ENCODE peak calls at places on chromosomes 12 and 14, in nine cellular contexts. S, I, V, Q, E, R, X, U and M are unnamed samples. For H3K9me3, the result is how much of the 10 kb centered on the place peaks cover.

GRCh38 chr12:49518914-49519573 is 19.8 kb upstream of the KCNH3 start:
- DNase-seq in S (no peak), I (no peak), V (peak), Q (no peak), E (no peak), R (no peak), X (no peak), U (peak), M (no peak)

GRCh38 chr12:109744991-109745942 is 31.6 kb downstream of the FAM222A start:
- DNase-seq in S (peak), I (no peak), V (no peak), Q (no peak), E (no peak), R (peak), X (peak), U (peak), M (no peak)

GRCh38 chr14:24695265-24696241 is 61.6 kb upstream of the GZMB start:
- DNase-seq in S (no peak), I (no peak), V (no peak), Q (no peak), E (no peak), R (no peak), X (no peak), U (no peak), M (no peak)

GRCh38 chr12:51960488-51960887 is 9.0 kb downstream of the ACVR1B start:
- DNase-seq in S (no peak), I (no peak), V (no peak), Q (no peak), E (no peak), R (no peak), X (no peak), U (no peak), M (no peak)

GRCh38 chr12:63068857-63069442 is 82.1 kb downstream of the AVPR1A start:
- DNase-seq in S (peak), I (no peak), V (peak), Q (peak), E (no peak), R (peak), X (no peak), U (peak), M (no peak)

GRCh38 chr14:104882991-104883660 is 18.1 kb downstream of the CEP170B start:
- DNase-seq in S (no peak), I (no peak), V (no peak), Q (no peak), E (no peak), R (no peak), X (no peak), U (no peak), M (no peak)

GRCh38 chr12:5023842-5024241 is 19.8 kb upstream of the KCNA5 start:
- DNase-seq in S (no peak), I (no peak), V (no peak), Q (no peak), E (no peak), R (no peak), X (peak), U (no peak), M (no peak)

GRCh38 chr12:102888511-102888910 is 28.5 kb downstream of the PAH start:
- DNase-seq in S (no peak), I (no peak), V (no peak), Q (no peak), E (no peak), R (no peak), X (no peak), U (no peak), M (no peak)

GRCh38 chr12:92971869-92972524 is 42.9 kb upstream of the EEA1 start:
- DNase-seq in S (peak), I (no peak), V (peak), Q (no peak), E (no peak), R (no peak), X (no peak), U (peak), M (no peak)

GRCh38 chr14:51094282-51094821 is 553 bp downstream of the TRIM9 start:
- DNase-seq in S (no peak), I (no peak), V (peak), Q (peak), E (no peak), R (no peak), X (no peak), U (no peak), M (no peak)

GRCh38 chr12:92146497-92146828 is 817 bp upstream of the BTG1 start:
- DNase-seq in S (no peak), I (no peak), V (peak), Q (no peak), E (no peak), R (no peak), X (no peak), U (peak), M (no peak)

GRCh38 chr12:79388006-79388405 is 302.8 kb downstream of the PAWR start:
- DNase-seq in S (no peak), I (no peak), V (no peak), Q (no peak), E (no peak), R (no peak), X (no peak), U (no peak), M (no peak)

GRCh38 chr14:23366163-23366921 is 1.4 kb upstream of the EFS start:
- DNase-seq in S (peak), I (no peak), V (peak), Q (no peak), E (no peak), R (peak), X (peak), U (peak), M (no peak)

GRCh38 chr12:32891956-32892355 is 4.6 kb downstream of the PKP2 start:
- DNase-seq in S (peak), I (no peak), V (peak), Q (peak), E (no peak), R (no peak), X (no peak), U (no peak), M (no peak)

GRCh38 chr12:3897400-3897910 is 24.3 kb upstream of the PARP11 start:
- DNase-seq in S (no peak), I (no peak), V (no peak), Q (no peak), E (no peak), R (no peak), X (no peak), U (no peak), M (no peak)

GRCh38 chr14:104372390-104373054 is 207.0 kb upstream of the C14orf180 start:
- DNase-seq in S (no peak), I (no peak), V (no peak), Q (no peak), E (no peak), R (no peak), X (no peak), U (no peak), M (no peak)

GRCh38 chr14:104132981-104133380 is 5.4 kb upstream of the KIF26A start:
- DNase-seq in S (no peak), I (no peak), V (no peak), Q (no peak), E (no peak), R (no peak), X (peak), U (no peak), M (peak)

GRCh38 chr14:72847721-72848120 is 46.2 kb downstream of the DPF3 start:
- DNase-seq in S (no peak), I (no peak), V (no peak), Q (no peak), E (no peak), R (no peak), X (no peak), U (no peak), M (no peak)

GRCh38 chr14:49882826-49883694 is 9.8 kb upstream of the ARF6 start:
- DNase-seq in S (peak), I (no peak), V (peak), Q (no peak), E (no peak), R (no peak), X (no peak), U (no peak), M (no peak)

GRCh38 chr12:15001733-15002471 is 29.1 kb downstream of the PDE6H start:
- DNase-seq in S (no peak), I (no peak), V (peak), Q (no peak), E (no peak), R (peak), X (peak), U (peak), M (no peak)

GRCh38 chr14:20820063-20820904 is 17.6 kb upstream of the RNASE1 start:
- DNase-seq in S (peak), I (no peak), V (no peak), Q (no peak), E (no peak), R (no peak), X (no peak), U (no peak), M (no peak)

GRCh38 chr14:91624757-91625156 is 107.1 kb downstream of the CATSPERB start:
- DNase-seq in S (no peak), I (no peak), V (no peak), Q (no peak), E (no peak), R (no peak), X (no peak), U (no peak), M (no peak)

GRCh38 chr12:90244232-90244631 is 535.6 kb upstream of the ATP2B1 start:
- DNase-seq in S (no peak), I (no peak), V (no peak), Q (no peak), E (no peak), R (no peak), X (no peak), U (peak), M (no peak)

GRCh38 chr12:27541031-27541719 is 17.2 kb downstream of the PPFIBP1 start:
- DNase-seq in S (peak), I (no peak), V (no peak), Q (no peak), E (no peak), R (no peak), X (no peak), U (no peak), M (no peak)

GRCh38 chr12:27109339-27110023 is 27.1 kb upstream of the C12orf71 start:
- DNase-seq in S (no peak), I (no peak), V (peak), Q (no peak), E (no peak), R (no peak), X (no peak), U (no peak), M (no peak)

GRCh38 chr12:65280306-65280705 is 1.8 kb downstream of the MSRB3 start:
- DNase-seq in S (no peak), I (no peak), V (peak), Q (no peak), E (no peak), R (no peak), X (no peak), U (peak), M (no peak)

GRCh38 chr12:127270193-127270592 is 996.8 kb upstream of the TMEM132C start:
- DNase-seq in S (peak), I (no peak), V (peak), Q (no peak), E (no peak), R (no peak), X (no peak), U (peak), M (no peak)

GRCh38 chr12:5232826-5233500 is 189.3 kb downstream of the KCNA5 start:
- DNase-seq in S (no peak), I (no peak), V (no peak), Q (no peak), E (no peak), R (no peak), X (no peak), U (no peak), M (no peak)

GRCh38 chr12:76952995-76953394 is 74.2 kb upstream of the CSRP2 start:
- DNase-seq in S (peak), I (no peak), V (no peak), Q (no peak), E (no peak), R (no peak), X (no peak), U (no peak), M (no peak)

GRCh38 chr14:94292872-94293577 is at the start of gene SERPINA10:
- DNase-seq in S (no peak), I (no peak), V (no peak), Q (no peak), E (no peak), R (no peak), X (no peak), U (no peak), M (no peak)

GRCh38 chr12:27650011-27650410 is 46.2 kb upstream of the REP15 start:
- DNase-seq in S (no peak), I (no peak), V (no peak), Q (no peak), E (no peak), R (no peak), X (no peak), U (no peak), M (no peak)

GRCh38 chr12:128969480-128970055 is 116.3 kb downstream of the GLT1D1 start:
- DNase-seq in S (no peak), I (no peak), V (peak), Q (peak), E (no peak), R (no peak), X (peak), U (no peak), M (no peak)

GRCh38 chr14:58455593-58456265 is 28.2 kb downstream of the KIAA0586 start:
- DNase-seq in S (peak), I (no peak), V (peak), Q (peak), E (no peak), R (no peak), X (no peak), U (peak), M (no peak)

GRCh38 chr12:108648371-108648770 is 14.7 kb upstream of the SELPLG start:
- DNase-seq in S (no peak), I (no peak), V (no peak), Q (no peak), E (no peak), R (no peak), X (no peak), U (no peak), M (no peak)

GRCh38 chr14:75459099-75459741 is 31.4 kb downstream of the JDP2 start:
- DNase-seq in S (no peak), I (no peak), V (no peak), Q (no peak), E (no peak), R (no peak), X (no peak), U (no peak), M (no peak)

GRCh38 chr14:68688872-68689371 is 103.9 kb downstream of the ZFP36L1 start:
- DNase-seq in S (no peak), I (no peak), V (peak), Q (no peak), E (no peak), R (peak), X (peak), U (peak), M (no peak)

GRCh38 chr12:56098592-56098991 is 5.8 kb upstream of the PA2G4 start:
- DNase-seq in S (no peak), I (no peak), V (no peak), Q (no peak), E (no peak), R (no peak), X (no peak), U (no peak), M (no peak)

GRCh38 chr14:31280132-31280870 is 72.7 kb upstream of the HECTD1 start:
- DNase-seq in S (no peak), I (no peak), V (no peak), Q (no peak), E (no peak), R (no peak), X (no peak), U (no peak), M (no peak)

GRCh38 chr12:34300376-34301250 is 278.3 kb downstream of the ALG10 start:
- DNase-seq in S (no peak), I (no peak), V (no peak), Q (no peak), E (no peak), R (no peak), X (peak), U (no peak), M (no peak)
- H3K9me3 ChIP-seq in S (half or more), I (under half), V (under half), Q (under half), E (under half), R (under half), X (under half), U (half or more), M (under half)

GRCh38 chr14:105909046-105909827 is 382.9 kb downstream of the TMEM121 start:
- DNase-seq in S (no peak), I (no peak), V (no peak), Q (no peak), E (no peak), R (no peak), X (no peak), U (no peak), M (no peak)

GRCh38 chr14:105905456-105905855 is 379.1 kb downstream of the TMEM121 start:
- DNase-seq in S (no peak), I (no peak), V (no peak), Q (no peak), E (no peak), R (no peak), X (no peak), U (no peak), M (no peak)

GRCh38 chr14:105908481-105908911 is 382.1 kb downstream of the TMEM121 start:
- DNase-seq in S (no peak), I (no peak), V (no peak), Q (no peak), E (no peak), R (no peak), X (no peak), U (no peak), M (no peak)

GRCh38 chr14:105908006-105908405 is 381.6 kb downstream of the TMEM121 start:
- DNase-seq in S (no peak), I (no peak), V (no peak), Q (no peak), E (no peak), R (no peak), X (no peak), U (no peak), M (no peak)

DNA sequence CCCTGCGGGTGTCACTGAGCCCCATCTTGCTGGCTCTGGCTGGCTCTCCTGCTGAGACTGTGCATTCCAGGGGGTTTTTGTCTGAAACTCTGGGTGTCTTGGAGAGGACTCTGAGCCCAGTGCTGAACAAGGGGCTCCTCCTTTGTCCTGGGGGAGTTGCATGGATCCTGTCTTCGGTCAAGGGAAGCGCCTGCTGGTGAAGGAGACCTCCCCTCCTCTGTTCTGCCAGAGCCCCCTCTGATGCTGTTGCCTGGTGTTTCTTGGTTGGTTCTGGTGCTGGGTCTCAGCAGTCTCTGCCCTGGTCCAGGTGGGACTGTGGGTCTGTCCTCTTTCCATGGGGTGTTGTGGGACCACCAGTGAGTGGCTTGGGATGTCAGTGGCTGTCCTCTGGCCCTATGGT is 380.9 kb downstream of the TMEM121 start:
- DNase-seq in S (no peak), I (no peak), V (no peak), Q (no peak), E (no peak), R (no peak), X (no peak), U (no peak), M (no peak)
- H3K9me3 ChIP-seq in S (under half), I (under half), V (under half), Q (under half), E (under half), R (under half), X (under half), U (under half), M (under half)

GRCh38 chr12:46024099-46024498 is 33.7 kb upstream of the SCAF11 start:
- DNase-seq in S (no peak), I (no peak), V (no peak), Q (no peak), E (no peak), R (no peak), X (no peak), U (no peak), M (no peak)

GRCh38 chr12:46027172-46027571 is 36.8 kb upstream of the SCAF11 start:
- DNase-seq in S (no peak), I (no peak), V (no peak), Q (no peak), E (no peak), R (no peak), X (no peak), U (no peak), M (no peak)
- H3K9me3 ChIP-seq in S (under half), I (under half), V (under half), Q (under half), E (under half), R (under half), X (under half), U (under half), M (under half)

GRCh38 chr12:57658890-57659289 is 25.9 kb upstream of the B4GALNT1 start:
- DNase-seq in S (no peak), I (no peak), V (no peak), Q (no peak), E (no peak), R (no peak), X (no peak), U (no peak), M (no peak)
- H3K9me3 ChIP-seq in S (under half), I (under half), V (under half), Q (under half), E (under half), R (under half), X (under half), U (under half), M (under half)

GRCh38 chr14:106551265-106551664 is 1024.9 kb downstream of the TMEM121 start:
- DNase-seq in S (no peak), I (no peak), V (no peak), Q (no peak), E (no peak), R (no peak), X (no peak), U (no peak), M (no peak)
- H3K9me3 ChIP-seq in S (under half), I (under half), V (under half), Q (under half), E (under half), R (under half), X (under half), U (under half), M (under half)

DNA sequence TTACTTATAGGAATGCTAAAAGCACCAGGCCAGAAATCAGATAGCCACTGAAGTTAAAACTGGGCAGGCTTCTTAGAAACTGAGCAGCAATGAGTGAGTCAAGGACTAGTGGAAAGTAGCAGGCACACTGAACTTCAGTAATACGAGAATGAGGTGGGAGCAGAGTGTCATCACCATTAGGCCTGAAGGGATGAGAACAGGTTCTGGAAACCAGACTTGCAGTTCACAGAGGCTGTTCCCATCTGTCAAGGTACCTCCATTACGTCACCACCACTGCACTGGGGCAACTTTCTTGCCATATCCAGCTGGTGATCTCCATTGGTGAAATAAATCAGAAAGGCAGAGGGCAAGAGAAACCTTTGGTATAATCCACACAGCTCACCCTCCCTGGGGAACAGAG is 15.6 kb downstream of the ZNF10 start:
- DNase-seq in S (no peak), I (no peak), V (no peak), Q (no peak), E (no peak), R (no peak), X (no peak), U (no peak), M (no peak)
- H3K9me3 ChIP-seq in S (under half), I (under half), V (under half), Q (half or more), E (under half), R (half or more), X (half or more), U (under half), M (under half)

GRCh38 chr12:34399631-34400422 is 377.5 kb downstream of the ALG10 start:
- DNase-seq in S (no peak), I (no peak), V (no peak), Q (no peak), E (no peak), R (peak), X (peak), U (no peak), M (peak)
- H3K9me3 ChIP-seq in S (under half), I (under half), V (under half), Q (under half), E (under half), R (under half), X (under half), U (half or more), M (under half)

DNA sequence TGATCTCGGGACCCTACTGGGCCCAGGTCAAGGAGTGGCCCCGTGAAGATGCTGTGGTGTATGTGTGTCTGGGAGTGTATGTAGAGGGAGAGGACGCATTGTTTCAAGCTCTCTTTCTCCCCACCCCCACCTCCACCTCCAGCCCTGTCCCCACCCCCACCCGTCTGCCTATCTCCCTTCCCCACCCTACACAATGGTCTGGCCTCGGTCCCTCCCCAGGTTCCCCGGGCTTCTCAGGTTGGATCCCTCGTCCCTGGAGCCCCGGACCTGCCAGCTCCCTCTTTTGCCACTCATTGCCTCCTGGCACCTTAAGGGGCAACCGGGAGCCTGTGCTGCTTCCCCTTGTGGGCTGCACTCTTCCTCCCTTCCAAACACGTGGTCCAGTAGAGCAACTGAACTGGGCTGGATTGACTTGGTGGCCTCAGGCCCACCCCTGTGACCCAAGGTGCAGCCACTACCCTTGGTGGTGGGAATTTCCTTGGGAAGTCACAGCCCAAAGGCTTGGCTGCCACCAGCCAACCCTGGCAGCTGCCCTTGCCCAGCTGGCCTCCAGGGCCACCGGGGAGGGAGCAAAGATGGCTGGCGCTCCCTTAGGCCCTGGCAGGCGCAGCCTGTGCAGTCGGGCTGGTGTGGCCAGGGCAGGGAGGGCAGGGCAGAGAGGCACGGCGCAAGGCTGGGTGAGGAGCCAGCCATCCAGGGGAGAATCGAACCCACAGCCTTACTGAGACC is 628 bp downstream of the VRTN start:
- DNase-seq in S (no peak), I (no peak), V (no peak), Q (no peak), E (no peak), R (no peak), X (no peak), U (no peak), M (no peak)
- H3K9me3 ChIP-seq in S (under half), I (under half), V (under half), Q (under half), E (under half), R (under half), X (under half), U (under half), M (under half)

GRCh38 chr12:60644076-60644475 is 1048.2 kb downstream of the SLC16A7 start:
- DNase-seq in S (no peak), I (no peak), V (no peak), Q (no peak), E (no peak), R (no peak), X (no peak), U (no peak), M (no peak)
- H3K9me3 ChIP-seq in S (under half), I (under half), V (under half), Q (under half), E (under half), R (under half), X (under half), U (under half), M (under half)